ENCODE peak calls at places on chromosomes 5 and 9, in six cellular contexts. E, D, Z, C, P and G are unnamed samples.
A peak's percentile ranks its signal among the peaks of the same experiment; 100 is the strongest.

GRCh38 chr9:105119166-105119565 is 125.3 kb upstream of the SLC44A1 start:
- DNase-seq in E (no peak), D (no peak), Z (no peak), C (no peak), P (no peak), G (no peak)

GRCh38 chr5:32531885-32532520 is 53.4 kb upstream of the SUB1 start:
- DNase-seq in E (peak; percentile 74), D (no peak), Z (no peak), C (no peak), P (no peak), G (peak; percentile 29)

GRCh38 chr5:123087173-123088030 is 1.6 kb upstream of the PRDM6 start:
- DNase-seq in E (no peak), D (no peak), Z (no peak), C (no peak), P (no peak), G (no peak)

GRCh38 chr5:155759252-155759651 is 567.7 kb upstream of the SGCD start:
- DNase-seq in E (no peak), D (no peak), Z (no peak), C (no peak), P (no peak), G (no peak)

GRCh38 chr5:82635561-82636288 is 357.6 kb upstream of the RPS23 start:
- DNase-seq in E (peak; percentile 86), D (no peak), Z (no peak), C (no peak), P (no peak), G (no peak)

GRCh38 chr9:114350636-114351396 is 21.1 kb downstream of the ORM2 start:
- DNase-seq in E (no peak), D (no peak), Z (no peak), C (no peak), P (no peak), G (no peak)

GRCh38 chr5:116571568-116572321 is 2.9 kb downstream of the SEMA6A start:
- DNase-seq in E (no peak), D (no peak), Z (no peak), C (no peak), P (no peak), G (no peak)

GRCh38 chr9:129166962-129167557 is 11.0 kb downstream of the IER5L start:
- DNase-seq in E (peak; percentile 80), D (no peak), Z (peak; percentile 84), C (peak; percentile 92), P (peak; percentile 89), G (no peak)

GRCh38 chr9:129154866-129155477 is 23.1 kb downstream of the IER5L start:
- DNase-seq in E (no peak), D (no peak), Z (no peak), C (no peak), P (no peak), G (no peak)

GRCh38 chr5:138032028-138032571 is 779 bp downstream of the FAM13B start:
- DNase-seq in E (peak; percentile 43), D (no peak), Z (peak; percentile 71), C (peak; percentile 58), P (peak; percentile 87), G (no peak)

GRCh38 chr5:176787676-176788075 is 22.7 kb upstream of the UNC5A start:
- DNase-seq in E (no peak), D (no peak), Z (no peak), C (no peak), P (peak; percentile 7), G (no peak)

GRCh38 chr5:97165726-97166125 is 17.3 kb downstream of the RIOK2 start:
- DNase-seq in E (no peak), D (no peak), Z (no peak), C (no peak), P (no peak), G (no peak)

GRCh38 chr5:149210229-149210628 is 61.4 kb upstream of the AFAP1L1 start:
- DNase-seq in E (peak; percentile 90), D (no peak), Z (no peak), C (no peak), P (no peak), G (no peak)

GRCh38 chr5:149212203-149212951 is 59.3 kb upstream of the AFAP1L1 start:
- DNase-seq in E (peak; percentile 100), D (no peak), Z (no peak), C (no peak), P (no peak), G (no peak)

GRCh38 chr5:149211566-149211965 is 60.1 kb upstream of the AFAP1L1 start:
- DNase-seq in E (peak; percentile 73), D (no peak), Z (no peak), C (no peak), P (no peak), G (no peak)

GRCh38 chr5:149213264-149213663 is 58.4 kb upstream of the AFAP1L1 start:
- DNase-seq in E (no peak), D (no peak), Z (no peak), C (no peak), P (no peak), G (no peak)

GRCh38 chr5:149210968-149211495 is 60.6 kb upstream of the AFAP1L1 start:
- DNase-seq in E (no peak), D (no peak), Z (no peak), C (no peak), P (no peak), G (no peak)
- H3K27ac ChIP-seq in E (peak overlapping the region; percentile 96), D (no peak overlapping the region), Z (no peak overlapping the region), C (no peak overlapping the region), P (peak overlapping the region; percentile 9), G (no peak overlapping the region)

GRCh38 chr5:98767563-98767962 is 5.9 kb upstream of the RGMB start:
- DNase-seq in E (peak; percentile 13), D (no peak), Z (no peak), C (no peak), P (no peak), G (no peak)
- H3K4me3 ChIP-seq in E (peak overlapping the region; percentile 10), D (no peak overlapping the region), Z (no peak overlapping the region), C (no peak overlapping the region), P (no peak overlapping the region), G (no peak overlapping the region)

DNA sequence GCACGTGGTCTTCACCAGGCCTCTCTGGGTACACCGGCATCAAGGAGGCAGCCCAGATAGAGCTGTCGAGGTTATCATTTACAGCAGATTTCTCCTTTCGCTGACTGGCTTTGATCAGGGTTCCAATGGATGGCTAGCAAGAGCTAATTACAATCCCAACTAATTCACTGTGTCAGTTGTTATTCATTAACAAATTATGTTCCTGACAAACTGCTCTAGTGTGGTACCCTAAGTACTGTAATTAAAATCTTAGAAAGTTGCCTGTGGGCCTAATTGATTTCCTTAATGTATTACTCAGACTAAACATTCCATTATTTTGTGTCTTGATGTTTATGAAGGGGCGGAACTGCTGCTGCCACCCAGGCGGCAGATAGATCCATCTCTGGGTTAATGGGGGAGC is 71.7 kb upstream of the RAD23B start:
- DNase-seq in E (no peak), D (no peak), Z (no peak), C (no peak), P (no peak), G (no peak)
- H3K27ac ChIP-seq in E (no peak overlapping the region), D (no peak overlapping the region), Z (no peak overlapping the region), C (no peak overlapping the region), P (no peak overlapping the region), G (no peak overlapping the region)

GRCh38 chr5:160419458-160420330 is 813 bp upstream of the SLU7 start:
- DNase-seq in E (no peak), D (no peak), Z (no peak), C (no peak), P (no peak), G (no peak)
- H3K4me3 ChIP-seq in E (peak overlapping the region; percentile 87), D (peak overlapping the region; percentile 94), Z (peak overlapping the region; percentile 82), C (peak overlapping the region; percentile 80), P (peak overlapping the region; percentile 91), G (peak overlapping the region; percentile 59)

GRCh38 chr5:77448831-77449230 is 43.3 kb downstream of the WDR41 start:
- DNase-seq in E (no peak), D (no peak), Z (no peak), C (no peak), P (no peak), G (no peak)
- H3K27ac ChIP-seq in E (no peak overlapping the region), D (no peak overlapping the region), Z (no peak overlapping the region), C (no peak overlapping the region), P (no peak overlapping the region), G (no peak overlapping the region)

DNA sequence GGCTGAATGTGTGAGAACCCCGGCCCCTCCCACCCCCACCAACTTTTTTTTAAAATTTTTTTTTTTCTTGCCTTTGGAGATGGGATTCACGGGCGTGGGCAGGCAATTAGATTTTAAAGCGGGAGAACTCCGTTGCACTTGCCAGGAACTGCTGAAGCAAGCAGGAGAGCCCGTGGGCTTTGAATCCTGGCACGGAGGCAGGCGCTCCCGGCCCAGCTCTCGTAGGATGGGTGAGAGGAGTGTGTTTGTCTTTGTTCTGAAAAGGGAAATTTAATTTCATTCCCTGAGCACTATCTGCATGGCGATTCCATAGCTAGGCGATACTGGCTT is 54.3 kb upstream of the BOD1 start:
- DNase-seq in E (no peak), D (no peak), Z (no peak), C (peak; percentile 65), P (no peak), G (no peak)
- H3K4me3 ChIP-seq in E (no peak overlapping the region), D (no peak overlapping the region), Z (peak overlapping the region; percentile 31), C (peak overlapping the region; percentile 1), P (no peak overlapping the region), G (no peak overlapping the region)

DNA sequence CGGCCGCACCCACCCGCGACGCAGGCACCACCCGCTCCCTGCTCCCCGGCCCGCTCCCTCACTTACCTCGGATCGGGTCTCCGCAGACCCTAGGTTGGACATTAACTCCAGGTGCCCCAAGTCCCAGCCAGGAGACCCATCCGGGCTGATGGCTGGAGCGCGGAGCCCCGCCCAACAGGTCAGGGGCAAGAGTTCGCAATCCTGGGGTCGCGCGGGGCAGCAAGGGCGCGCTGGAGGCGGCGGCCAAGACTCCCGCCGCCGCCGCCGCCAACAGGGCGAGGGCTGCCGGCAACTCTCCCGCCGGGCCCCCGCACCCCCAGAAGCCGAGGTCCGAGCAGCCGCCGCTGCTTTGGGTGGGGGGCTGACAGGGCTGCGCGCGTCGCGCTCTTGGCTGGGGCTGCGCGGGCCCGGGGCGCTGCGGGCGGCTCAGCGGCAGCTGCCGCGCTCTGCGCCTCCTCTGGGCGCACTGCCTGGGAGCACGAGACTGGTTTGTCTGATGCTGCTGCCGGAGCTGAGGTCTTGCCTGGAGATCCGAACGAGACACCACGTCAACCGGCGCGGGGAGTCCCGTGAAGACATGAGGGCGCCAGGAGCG is 303 bp downstream of the GDNF start:
- DNase-seq in E (peak; percentile 73), D (no peak), Z (no peak), C (no peak), P (peak; percentile 63), G (no peak)
- H3K27ac ChIP-seq in E (no peak overlapping the region), D (no peak overlapping the region), Z (no peak overlapping the region), C (peak overlapping the region; percentile 46), P (no peak overlapping the region), G (no peak overlapping the region)